ENCODE peak calls at places on chromosomes 4 and X, in ten cellular contexts. F is PC-3, J is WTC11, V is psoas muscle, R is DND-41, I is B cell, L is IMR-90, Q is Calu3, W is cardiac fibroblast, X is osteoblast. Y is an unnamed sample.

GRCh38 chr4:38820329-38821061 is 15.9 kb upstream of the TLR1 start:
- DNase-seq in F (peak), J (no peak), V (no peak), R (no peak), I (peak), L (no peak), Q (no peak), W (no peak), X (no peak), Y (no peak)

GRCh38 chrX:39896951-39897740 is 200.6 kb downstream of the BCOR start:
- DNase-seq in F (peak), J (peak), V (peak), R (no peak), I (no peak), L (peak), Q (peak), W (peak), X (peak), Y (no peak)

GRCh38 chr4:40350627-40351227 is 15.6 kb downstream of the CHRNA9 start:
- DNase-seq in F (no peak), J (no peak), V (no peak), R (peak), I (no peak), L (no peak), Q (no peak), W (no peak), X (no peak), Y (no peak)

GRCh38 chr4:156346959-156347385 is 393.3 kb upstream of the CTSO start:
- DNase-seq in F (peak), J (no peak), V (no peak), R (no peak), I (no peak), L (no peak), Q (no peak), W (no peak), X (no peak), Y (no peak)

GRCh38 chrX:108292053-108292452 is 146.2 kb downstream of the COL4A6 start:
- DNase-seq in F (no peak), J (no peak), V (no peak), R (no peak), I (no peak), L (no peak), Q (no peak), W (no peak), X (no peak), Y (no peak)

GRCh38 chr4:85243857-85244256 is 231.1 kb upstream of the ARHGAP24 start:
- DNase-seq in F (peak), J (no peak), V (no peak), R (no peak), I (no peak), L (no peak), Q (no peak), W (peak), X (no peak), Y (no peak)

GRCh38 chr4:16916719-16917337 is 18.4 kb upstream of the LDB2 start:
- DNase-seq in F (peak), J (peak), V (no peak), R (peak), I (peak), L (no peak), Q (peak), W (peak), X (no peak), Y (no peak)

GRCh38 chr4:148649669-148650331 is 207.6 kb upstream of the NR3C2 start:
- DNase-seq in F (peak), J (no peak), V (no peak), R (no peak), I (no peak), L (peak), Q (no peak), W (no peak), X (no peak), Y (no peak)

GRCh38 chr4:16206848-16207247 is 19.4 kb downstream of the TAPT1 start:
- DNase-seq in F (no peak), J (no peak), V (no peak), R (peak), I (no peak), L (no peak), Q (no peak), W (no peak), X (no peak), Y (no peak)

GRCh38 chrX:140815868-140816267 is 106.3 kb downstream of the LINC00632 start:
- DNase-seq in F (peak), J (no peak), V (no peak), R (peak), I (no peak), L (peak), Q (no peak), W (peak), X (peak), Y (peak)

GRCh38 chr4:155353923-155354540 is 22.7 kb downstream of the MAP9 start:
- DNase-seq in F (peak), J (peak), V (no peak), R (peak), I (peak), L (peak), Q (peak), W (peak), X (peak), Y (no peak)

GRCh38 chrX:2484232-2484631 is 16.5 kb downstream of the DHRSX start:
- DNase-seq in F (no peak), J (no peak), V (no peak), R (no peak), I (no peak), L (no peak), Q (no peak), W (peak), X (peak), Y (no peak)

GRCh38 chr4:1012031-1012739 is 759 bp downstream of the FGFRL1 start:
- DNase-seq in F (peak), J (peak), V (no peak), R (no peak), I (peak), L (no peak), Q (peak), W (peak), X (peak), Y (no peak)

GRCh38 chr4:104677122-104677521 is 182.4 kb upstream of the CXXC4 start:
- DNase-seq in F (no peak), J (no peak), V (no peak), R (no peak), I (no peak), L (no peak), Q (peak), W (no peak), X (no peak), Y (no peak)

GRCh38 chr4:104491396-104491821 is 3.3 kb downstream of the CXXC4 start:
- DNase-seq in F (no peak), J (peak), V (peak), R (peak), I (peak), L (no peak), Q (peak), W (peak), X (peak), Y (no peak)

GRCh38 chr4:1415681-1415981 is 9.4 kb upstream of the NKX1-1 start:
- DNase-seq in F (no peak), J (no peak), V (no peak), R (no peak), I (no peak), L (no peak), Q (no peak), W (no peak), X (peak), Y (no peak)

GRCh38 chrX:41313419-41313818 is 20.5 kb upstream of the DDX3X start:
- DNase-seq in F (no peak), J (no peak), V (no peak), R (no peak), I (no peak), L (peak), Q (no peak), W (peak), X (peak), Y (no peak)

GRCh38 chr4:74772783-74773182 is 21.5 kb downstream of the BTC start:
- DNase-seq in F (no peak), J (peak), V (no peak), R (no peak), I (no peak), L (no peak), Q (no peak), W (no peak), X (no peak), Y (no peak)

GRCh38 chrX:16114640-16115039 is 8.7 kb upstream of the GRPR start:
- DNase-seq in F (no peak), J (no peak), V (no peak), R (no peak), I (no peak), L (peak), Q (no peak), W (peak), X (no peak), Y (peak)

GRCh38 chrX:67700607-67701006 is 156.8 kb downstream of the AR start:
- DNase-seq in F (no peak), J (no peak), V (no peak), R (no peak), I (no peak), L (no peak), Q (no peak), W (no peak), X (no peak), Y (no peak)

GRCh38 chr4:66357316-66357715 is 687.0 kb upstream of the EPHA5 start:
- DNase-seq in F (peak), J (no peak), V (no peak), R (no peak), I (no peak), L (peak), Q (no peak), W (no peak), X (no peak), Y (no peak)

GRCh38 chr4:124329134-124329533 is 383.4 kb downstream of the ANKRD50 start:
- DNase-seq in F (no peak), J (no peak), V (no peak), R (no peak), I (no peak), L (no peak), Q (no peak), W (no peak), X (no peak), Y (no peak)

GRCh38 chr4:81723927-81724587 is 252.3 kb upstream of the RASGEF1B start:
- DNase-seq in F (no peak), J (no peak), V (no peak), R (no peak), I (peak), L (no peak), Q (no peak), W (peak), X (no peak), Y (no peak)

GRCh38 chrX:107483976-107484726 is 34.7 kb downstream of the FRMPD3 start:
- DNase-seq in F (no peak), J (peak), V (peak), R (no peak), I (no peak), L (no peak), Q (no peak), W (peak), X (no peak), Y (no peak)

GRCh38 chr4:41420576-41420975 is 117.4 kb upstream of the LIMCH1 start:
- DNase-seq in F (no peak), J (no peak), V (no peak), R (no peak), I (no peak), L (no peak), Q (no peak), W (no peak), X (no peak), Y (no peak)

GRCh38 chr4:166675411-166675810 is 558.9 kb downstream of the SPOCK3 start:
- DNase-seq in F (peak), J (no peak), V (no peak), R (no peak), I (no peak), L (no peak), Q (peak), W (peak), X (no peak), Y (no peak)

GRCh38 chrX:21843179-21843578 is 3.8 kb downstream of the MBTPS2 start:
- DNase-seq in F (no peak), J (no peak), V (no peak), R (no peak), I (no peak), L (peak), Q (no peak), W (no peak), X (no peak), Y (no peak)

GRCh38 chrX:99077099-99077498 is 1333.0 kb downstream of the PCDH19 start:
- DNase-seq in F (no peak), J (no peak), V (no peak), R (no peak), I (no peak), L (no peak), Q (no peak), W (no peak), X (no peak), Y (no peak)

GRCh38 chr4:132565542-132565941 is 583.6 kb upstream of the PCDH10 start:
- DNase-seq in F (no peak), J (no peak), V (no peak), R (no peak), I (no peak), L (no peak), Q (no peak), W (no peak), X (no peak), Y (no peak)

DNA sequence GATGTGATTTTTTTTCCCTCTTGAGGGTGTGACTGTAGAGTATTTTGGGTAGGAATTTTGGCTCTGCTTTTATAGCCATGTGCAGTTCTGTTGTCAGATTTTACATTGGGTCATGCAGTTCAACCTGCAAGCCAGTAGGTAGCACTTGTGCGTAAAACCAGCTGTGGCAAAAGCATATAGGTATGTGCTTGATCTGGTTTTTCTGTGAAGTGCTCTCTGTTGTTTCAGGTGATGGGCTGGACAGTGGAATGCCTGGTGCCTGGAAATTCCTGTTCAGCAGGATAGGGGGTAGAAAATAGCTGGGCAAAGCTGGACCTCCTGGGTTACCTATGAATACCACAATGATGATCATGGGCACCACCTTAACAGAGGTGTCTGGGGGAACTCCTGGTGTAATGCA is 584.2 kb upstream of the PCDH10 start:
- DNase-seq in F (peak), J (no peak), V (no peak), R (no peak), I (no peak), L (no peak), Q (peak), W (peak), X (no peak), Y (no peak)
- TF ChIP-seq CTCF in F (peak), J (no peak), V (no peak), R (peak), I (no peak), L (no peak), Q (no peak), W (no peak), X (no peak), Y (no peak)

GRCh38 chr4:122331195-122331594 is 47.6 kb upstream of the ADAD1 start:
- DNase-seq in F (no peak), J (no peak), V (no peak), R (no peak), I (no peak), L (no peak), Q (no peak), W (no peak), X (no peak), Y (no peak)
- TF ChIP-seq CTCF in F (no peak), J (no peak), V (no peak), R (no peak), I (no peak), L (no peak), Q (no peak), W (no peak), X (no peak), Y (no peak)

GRCh38 chr4:65007841-65008439 is 598.7 kb upstream of the TECRL start:
- DNase-seq in F (peak), J (peak), V (no peak), R (peak), I (no peak), L (no peak), Q (peak), W (peak), X (peak), Y (no peak)
- TF ChIP-seq CTCF in F (peak), J (peak), V (peak), R (peak), I (no peak), L (peak), Q (peak), W (peak), X (peak), Y (no peak)

GRCh38 chrX:48801281-48802088 is at the start of gene HDAC6:
- DNase-seq in F (peak), J (peak), V (peak), R (peak), I (peak), L (peak), Q (peak), W (peak), X (peak), Y (peak)
- TF ChIP-seq CTCF in F (no peak), J (no peak), V (no peak), R (no peak), I (no peak), L (no peak), Q (no peak), W (no peak), X (no peak), Y (no peak)

GRCh38 chrX:36897690-36898089 is 110.5 kb upstream of the FAM47C start:
- DNase-seq in F (no peak), J (no peak), V (no peak), R (no peak), I (no peak), L (no peak), Q (no peak), W (no peak), X (no peak), Y (no peak)

GRCh38 chrX:36898301-36898700 is 109.9 kb upstream of the FAM47C start:
- DNase-seq in F (peak), J (no peak), V (no peak), R (no peak), I (no peak), L (peak), Q (no peak), W (peak), X (no peak), Y (no peak)
- TF ChIP-seq CTCF in F (peak), J (no peak), V (no peak), R (peak), I (no peak), L (peak), Q (peak), W (peak), X (peak), Y (peak)

DNA sequence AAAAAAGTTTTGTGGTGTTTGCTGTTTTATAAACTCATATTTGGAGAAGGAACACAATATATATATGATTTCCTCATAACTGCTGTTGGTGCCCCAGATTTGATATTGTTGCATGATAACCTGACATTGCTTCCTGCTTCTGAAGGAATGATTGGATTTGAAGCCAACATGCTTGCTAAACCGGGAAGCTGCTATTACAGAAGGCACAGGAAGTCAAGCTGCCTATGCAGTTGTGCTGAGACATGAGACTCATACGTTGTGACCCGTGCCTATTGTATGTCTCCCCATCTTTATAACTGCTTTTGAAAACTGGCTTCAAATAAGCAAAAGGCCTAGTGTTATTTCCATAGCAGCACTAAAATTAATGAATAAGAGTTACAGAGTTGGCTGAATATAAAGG is 32.9 kb downstream of the GAB1 start:
- DNase-seq in F (no peak), J (no peak), V (no peak), R (no peak), I (no peak), L (no peak), Q (no peak), W (no peak), X (no peak), Y (no peak)
- TF ChIP-seq CTCF in F (no peak), J (no peak), V (no peak), R (no peak), I (no peak), L (no peak), Q (no peak), W (no peak), X (no peak), Y (no peak)

GRCh38 chrX:68917799-68918198 is 89.0 kb downstream of the EFNB1 start:
- DNase-seq in F (no peak), J (no peak), V (no peak), R (no peak), I (no peak), L (no peak), Q (no peak), W (no peak), X (peak), Y (no peak)

GRCh38 chrX:68919707-68920106 is 90.9 kb downstream of the EFNB1 start:
- DNase-seq in F (no peak), J (no peak), V (no peak), R (no peak), I (no peak), L (no peak), Q (no peak), W (no peak), X (no peak), Y (no peak)

GRCh38 chrX:68918202-68918601 is 89.4 kb downstream of the EFNB1 start:
- DNase-seq in F (peak), J (no peak), V (no peak), R (no peak), I (no peak), L (no peak), Q (no peak), W (no peak), X (no peak), Y (no peak)

GRCh38 chrX:68920541-68920940 is 91.7 kb downstream of the EFNB1 start:
- DNase-seq in F (no peak), J (no peak), V (peak), R (no peak), I (no peak), L (no peak), Q (no peak), W (peak), X (no peak), Y (no peak)

GRCh38 chrX:68921937-68922456 is 93.2 kb downstream of the EFNB1 start:
- DNase-seq in F (no peak), J (no peak), V (no peak), R (no peak), I (no peak), L (no peak), Q (no peak), W (no peak), X (no peak), Y (no peak)
- TF ChIP-seq CTCF in F (no peak), J (no peak), V (no peak), R (no peak), I (no peak), L (no peak), Q (no peak), W (no peak), X (no peak), Y (no peak)

GRCh38 chrX:111151764-111152163 is 55.8 kb downstream of the PAK3 start:
- DNase-seq in F (peak), J (no peak), V (no peak), R (no peak), I (no peak), L (no peak), Q (no peak), W (no peak), X (no peak), Y (no peak)

DNA sequence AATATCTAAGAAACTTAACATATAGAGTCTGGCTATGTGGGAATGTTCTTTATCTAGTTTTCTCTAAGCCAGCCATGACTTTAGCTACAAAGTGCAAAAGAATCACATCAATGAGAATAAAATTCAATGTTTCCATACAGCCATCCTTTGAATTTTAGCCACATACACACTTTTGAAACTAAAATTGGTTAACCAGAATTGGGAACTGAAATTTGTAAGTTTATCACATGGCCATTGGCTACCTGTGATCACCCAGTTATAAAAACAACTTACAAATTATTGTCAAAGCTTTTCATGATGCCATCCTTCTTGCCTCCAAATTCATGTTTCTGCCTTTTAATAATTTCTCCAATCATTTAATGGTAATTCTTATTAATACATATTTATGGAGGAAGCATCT is 49.9 kb downstream of the PAK3 start:
- DNase-seq in F (no peak), J (no peak), V (no peak), R (no peak), I (no peak), L (no peak), Q (no peak), W (no peak), X (no peak), Y (no peak)
- TF ChIP-seq CTCF in F (no peak), J (no peak), V (no peak), R (no peak), I (no peak), L (no peak), Q (no peak), W (no peak), X (no peak), Y (no peak)

GRCh38 chr4:174989791-174990190 is 71.6 kb downstream of the ADAM29 start:
- DNase-seq in F (no peak), J (no peak), V (no peak), R (no peak), I (no peak), L (no peak), Q (no peak), W (no peak), X (no peak), Y (no peak)
- TF ChIP-seq CTCF in F (no peak), J (no peak), V (no peak), R (no peak), I (no peak), L (no peak), Q (no peak), W (no peak), X (no peak), Y (no peak)

Y was measured in AG09319.